ENCODE peak calls at places on chromosomes 2 and 18, in six cellular contexts. J is thyroid gland, G is astrocyte of the spinal cord, Q is AG04449, Z is Peyer's patch, Y is GM23338. X is an unnamed sample.

GRCh38 chr18:36265035-36265434 is 32.5 kb upstream of the FHOD3 start:
- DNase-seq in J (no peak), G (no peak), Q (no peak), Z (no peak), Y (no peak), X (no peak)

GRCh38 chr2:127597984-127598380 is 48.0 kb upstream of the GPR17 start:
- DNase-seq in J (no peak), G (peak), Q (no peak), Z (no peak), Y (no peak), X (no peak)

GRCh38 chr2:238251331-238251730 is 11.5 kb upstream of the HES6 start:
- DNase-seq in J (no peak), G (no peak), Q (no peak), Z (no peak), Y (no peak), X (no peak)

GRCh38 chr2:173955004-173955403 is 10.2 kb downstream of the SP3 start:
- DNase-seq in J (no peak), G (no peak), Q (no peak), Z (no peak), Y (no peak), X (no peak)

GRCh38 chr2:171566099-171566498 is 43.8 kb downstream of the CYBRD1 start:
- DNase-seq in J (no peak), G (no peak), Q (no peak), Z (no peak), Y (no peak), X (no peak)

GRCh38 chr2:144431384-144431783 is 88.5 kb downstream of the ZEB2 start:
- DNase-seq in J (peak), G (no peak), Q (no peak), Z (no peak), Y (peak), X (no peak)

GRCh38 chr18:32271649-32272324 is 81.9 kb downstream of the MEP1B start:
- DNase-seq in J (peak), G (peak), Q (peak), Z (no peak), Y (peak), X (peak)

GRCh38 chr2:187008111-187008510 is 159.1 kb upstream of the ZSWIM2 start:
- DNase-seq in J (no peak), G (peak), Q (no peak), Z (no peak), Y (no peak), X (no peak)

GRCh38 chr18:30582078-30582477 is 460.5 kb downstream of the DSC3 start:
- DNase-seq in J (no peak), G (no peak), Q (no peak), Z (no peak), Y (no peak), X (no peak)

GRCh38 chr2:212177724-212178123 is 360.9 kb downstream of the ERBB4 start:
- DNase-seq in J (no peak), G (no peak), Q (no peak), Z (no peak), Y (peak), X (no peak)

GRCh38 chr18:28581503-28582169 is 404.7 kb upstream of the CDH2 start:
- DNase-seq in J (no peak), G (peak), Q (no peak), Z (no peak), Y (peak), X (no peak)

GRCh38 chr2:100940240-100940639 is 61.8 kb upstream of the RPL31 start:
- DNase-seq in J (no peak), G (no peak), Q (no peak), Z (no peak), Y (no peak), X (no peak)

GRCh38 chr2:100939445-100939844 is 62.6 kb upstream of the RPL31 start:
- DNase-seq in J (no peak), G (no peak), Q (no peak), Z (no peak), Y (no peak), X (no peak)

GRCh38 chr2:100941646-100942240 is 60.3 kb upstream of the RPL31 start:
- DNase-seq in J (peak), G (peak), Q (no peak), Z (no peak), Y (no peak), X (no peak)

GRCh38 chr2:100938031-100939026 is 63.8 kb upstream of the RPL31 start:
- DNase-seq in J (no peak), G (no peak), Q (no peak), Z (no peak), Y (no peak), X (no peak)

GRCh38 chr2:100940766-100941645 is 61.1 kb upstream of the RPL31 start:
- DNase-seq in J (peak), G (no peak), Q (no peak), Z (no peak), Y (no peak), X (no peak)
- H3K4me3 ChIP-seq in J (no peak), G (no peak), Q (no peak), Z (no peak), Y (no peak), X (no peak)

GRCh38 chr2:77521931-77522470 is at the start of gene LRRTM4:
- DNase-seq in J (no peak), G (peak), Q (no peak), Z (no peak), Y (peak), X (no peak)
- TF ChIP-seq CTCF in J (no peak), G (no peak), Q (no peak), Z (no peak), Y (no peak), X (no peak)

GRCh38 chr2:234978466-234979203 is 26.8 kb downstream of the SH3BP4 start:
- DNase-seq in J (no peak), G (peak), Q (no peak), Z (no peak), Y (no peak), X (no peak)
- H3K4me3 ChIP-seq in J (no peak), G (no peak), Q (no peak), Z (no peak), Y (no peak), X (no peak)

DNA sequence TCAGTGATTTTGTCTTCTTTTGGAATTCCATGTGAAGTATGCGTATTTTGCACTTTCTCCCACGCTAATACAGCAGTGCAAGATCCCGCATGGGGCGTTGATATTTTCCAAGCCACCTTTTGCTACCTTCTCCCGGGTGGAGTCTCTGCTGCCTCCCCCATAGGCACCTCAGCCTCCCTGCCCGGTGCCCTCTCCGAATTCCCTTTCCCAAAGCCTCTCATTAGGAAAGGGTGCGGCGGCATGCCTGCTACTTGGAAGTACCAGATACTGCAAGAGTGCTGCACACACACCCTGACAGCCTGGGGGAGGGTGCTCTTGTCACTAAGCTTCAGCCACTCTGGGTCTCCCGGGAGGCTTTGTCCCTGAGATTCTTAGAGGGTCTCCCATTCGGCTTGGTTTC is 114.4 kb upstream of the PXDN start:
- DNase-seq in J (no peak), G (no peak), Q (no peak), Z (no peak), Y (no peak), X (no peak)
- TF ChIP-seq CTCF in J (no peak), G (no peak), Q (no peak), Z (no peak), Y (no peak), X (no peak)

GRCh38 chr2:9207641-9208301 is 1.2 kb downstream of the ASAP2 start:
- DNase-seq in J (peak), G (peak), Q (no peak), Z (peak), Y (peak), X (no peak)
- H3K4me3 ChIP-seq in J (peak), G (peak), Q (peak), Z (peak), Y (peak), X (peak)

GRCh38 chr2:85600951-85601770 is 1.3 kb downstream of the TMEM150A start:
- DNase-seq in J (no peak), G (no peak), Q (no peak), Z (no peak), Y (no peak), X (no peak)

GRCh38 chr2:85601771-85602475 is 575 bp downstream of the TMEM150A start:
- DNase-seq in J (peak), G (peak), Q (no peak), Z (peak), Y (peak), X (no peak)

GRCh38 chr2:85600235-85600575 is 2.3 kb downstream of the TMEM150A start:
- DNase-seq in J (no peak), G (no peak), Q (no peak), Z (no peak), Y (no peak), X (no peak)

GRCh38 chr2:85604568-85605339 is 2.3 kb upstream of the TMEM150A start:
- DNase-seq in J (no peak), G (peak), Q (no peak), Z (no peak), Y (no peak), X (no peak)

DNA sequence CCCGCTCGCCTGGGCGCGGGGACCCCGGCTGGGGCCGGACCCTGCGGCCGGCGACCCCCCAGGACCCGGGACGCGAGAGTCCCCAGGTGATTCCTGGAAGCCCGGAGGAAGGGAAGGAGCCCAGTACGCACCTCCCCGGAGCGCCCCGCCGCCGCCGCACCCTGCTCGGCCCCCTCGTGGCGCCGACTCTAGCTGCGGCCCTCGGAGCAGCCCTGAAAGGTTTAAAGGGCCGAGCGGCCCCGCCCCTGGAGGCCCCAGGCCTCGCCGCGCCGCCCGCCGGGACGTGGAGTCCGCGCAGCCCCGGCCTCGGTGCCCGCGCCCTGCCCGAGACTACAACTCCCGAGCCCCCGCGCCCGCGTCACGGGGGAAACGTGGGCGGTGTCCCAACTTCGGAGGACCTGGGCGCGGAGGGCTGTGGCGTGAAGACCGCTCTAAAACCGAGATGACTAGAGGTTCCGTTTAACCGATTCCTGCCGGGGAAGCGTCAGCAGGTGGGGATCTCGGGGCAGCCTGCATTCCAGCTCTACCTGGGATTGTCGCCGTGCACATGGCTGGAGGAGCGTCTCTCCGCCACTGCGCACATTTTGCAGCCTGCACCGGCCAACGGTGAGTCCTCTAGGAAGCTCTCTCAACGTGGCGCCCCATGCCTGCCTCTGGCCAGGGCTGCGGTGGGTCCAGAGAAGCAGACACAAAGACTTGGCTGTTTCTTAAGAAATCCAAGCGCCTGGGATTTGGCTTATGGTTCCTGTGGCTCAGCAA is at the start of gene TMEM150A:
- DNase-seq in J (peak), G (peak), Q (no peak), Z (peak), Y (peak), X (no peak)
- TF ChIP-seq CTCF in J (no peak), G (peak), Q (peak), Z (peak), Y (no peak), X (no peak)

GRCh38 chr18:21112140-21112473 is 494 bp upstream of the ROCK1 start:
- DNase-seq in J (no peak), G (no peak), Q (no peak), Z (no peak), Y (no peak), X (no peak)
- H3K4me3 ChIP-seq in J (no peak), G (peak), Q (peak), Z (peak), Y (peak), X (peak)